ENCODE peak calls at places on chromosome X, in nine cellular contexts. One of them, this sample, is unnamed.

GRCh38 chrX:123745511-123745910 is 12.7 kb upstream of the THOC2 start:
- DNase-seq in choroid plexus epithelial cell: no peak
- DNase-seq in ascending aorta: no peak
- DNase-seq in Peyer's patch: no peak
- DNase-seq in mammary epithelial cell: no peak
- DNase-seq in uterus: no peak
- DNase-seq in IMR-90: no peak
- DNase-seq in omental fat pad: no peak
- DNase-seq in activated B cell treated with CpG ODN at 0.5 μM for 24 hours: no peak
- DNase-seq in this sample: no peak

GRCh38 chrX:13144927-13145659 is 100.7 kb upstream of the FAM9C start:
- DNase-seq in choroid plexus epithelial cell: no peak
- DNase-seq in ascending aorta: no peak
- DNase-seq in Peyer's patch: no peak
- DNase-seq in mammary epithelial cell: no peak
- DNase-seq in uterus: no peak
- DNase-seq in IMR-90: peak; percentile 41
- DNase-seq in omental fat pad: no peak
- DNase-seq in activated B cell treated with CpG ODN at 0.5 μM for 24 hours: no peak
- DNase-seq in this sample: no peak

GRCh38 chrX:21723814-21724213 is 34.1 kb downstream of the SMPX start:
- DNase-seq in choroid plexus epithelial cell: no peak
- DNase-seq in ascending aorta: no peak
- DNase-seq in Peyer's patch: no peak
- DNase-seq in mammary epithelial cell: no peak
- DNase-seq in uterus: no peak
- DNase-seq in IMR-90: no peak
- DNase-seq in omental fat pad: no peak
- DNase-seq in activated B cell treated with CpG ODN at 0.5 μM for 24 hours: no peak
- DNase-seq in this sample: no peak

GRCh38 chrX:13377537-13377936 is 57.7 kb upstream of the ATXN3L start:
- DNase-seq in choroid plexus epithelial cell: peak; percentile 79
- DNase-seq in ascending aorta: no peak
- DNase-seq in Peyer's patch: no peak
- DNase-seq in mammary epithelial cell: peak; percentile 56
- DNase-seq in uterus: peak; percentile 46
- DNase-seq in IMR-90: peak; percentile 95
- DNase-seq in omental fat pad: no peak
- DNase-seq in activated B cell treated with CpG ODN at 0.5 μM for 24 hours: no peak
- DNase-seq in this sample: no peak

GRCh38 chrX:69107231-69107739 is 58.0 kb downstream of the PJA1 start:
- DNase-seq in choroid plexus epithelial cell: peak; percentile 30
- DNase-seq in ascending aorta: no peak
- DNase-seq in Peyer's patch: no peak
- DNase-seq in mammary epithelial cell: no peak
- DNase-seq in uterus: peak; percentile 44
- DNase-seq in IMR-90: no peak
- DNase-seq in omental fat pad: no peak
- DNase-seq in activated B cell treated with CpG ODN at 0.5 μM for 24 hours: no peak
- DNase-seq in this sample: no peak

GRCh38 chrX:82335772-82336171 is 1133.9 kb downstream of the SH3BGRL start:
- DNase-seq in choroid plexus epithelial cell: no peak
- DNase-seq in ascending aorta: no peak
- DNase-seq in Peyer's patch: no peak
- DNase-seq in mammary epithelial cell: no peak
- DNase-seq in uterus: no peak
- DNase-seq in IMR-90: no peak
- DNase-seq in omental fat pad: no peak
- DNase-seq in activated B cell treated with CpG ODN at 0.5 μM for 24 hours: no peak
- DNase-seq in this sample: no peak

GRCh38 chrX:21996872-21997271 is 35.3 kb upstream of the PHEX start:
- DNase-seq in choroid plexus epithelial cell: peak; percentile 79
- DNase-seq in ascending aorta: no peak
- DNase-seq in Peyer's patch: no peak
- DNase-seq in mammary epithelial cell: peak; percentile 29
- DNase-seq in uterus: no peak
- DNase-seq in IMR-90: peak; percentile 84
- DNase-seq in omental fat pad: no peak
- DNase-seq in activated B cell treated with CpG ODN at 0.5 μM for 24 hours: no peak
- DNase-seq in this sample: no peak

GRCh38 chrX:54093159-54093558 is 48.9 kb upstream of the PHF8 start:
- DNase-seq in choroid plexus epithelial cell: peak; percentile 2
- DNase-seq in ascending aorta: no peak
- DNase-seq in Peyer's patch: no peak
- DNase-seq in mammary epithelial cell: no peak
- DNase-seq in uterus: no peak
- DNase-seq in IMR-90: no peak
- DNase-seq in omental fat pad: no peak
- DNase-seq in activated B cell treated with CpG ODN at 0.5 μM for 24 hours: no peak
- DNase-seq in this sample: no peak

GRCh38 chrX:51852096-51852495 is 41.3 kb upstream of the MAGED1 start:
- DNase-seq in choroid plexus epithelial cell: no peak
- DNase-seq in ascending aorta: no peak
- DNase-seq in Peyer's patch: no peak
- DNase-seq in mammary epithelial cell: no peak
- DNase-seq in uterus: no peak
- DNase-seq in IMR-90: no peak
- DNase-seq in omental fat pad: no peak
- DNase-seq in activated B cell treated with CpG ODN at 0.5 μM for 24 hours: no peak
- DNase-seq in this sample: no peak

GRCh38 chrX:45566456-45566855 is 365.8 kb upstream of the DIPK2B start:
- DNase-seq in choroid plexus epithelial cell: no peak
- DNase-seq in ascending aorta: no peak
- DNase-seq in Peyer's patch: no peak
- DNase-seq in mammary epithelial cell: no peak
- DNase-seq in uterus: no peak
- DNase-seq in IMR-90: no peak
- DNase-seq in omental fat pad: no peak
- DNase-seq in activated B cell treated with CpG ODN at 0.5 μM for 24 hours: no peak
- DNase-seq in this sample: no peak

GRCh38 chrX:23668335-23668734 is 1.0 kb downstream of the PRDX4 start:
- DNase-seq in choroid plexus epithelial cell: peak; percentile 4
- DNase-seq in ascending aorta: no peak
- DNase-seq in Peyer's patch: no peak
- DNase-seq in mammary epithelial cell: no peak
- DNase-seq in uterus: no peak
- DNase-seq in IMR-90: no peak
- DNase-seq in omental fat pad: no peak
- DNase-seq in activated B cell treated with CpG ODN at 0.5 μM for 24 hours: no peak
- DNase-seq in this sample: no peak

GRCh38 chrX:101787934-101788333 is 128.3 kb upstream of the ARMCX2 start:
- DNase-seq in choroid plexus epithelial cell: no peak
- DNase-seq in ascending aorta: no peak
- DNase-seq in Peyer's patch: no peak
- DNase-seq in mammary epithelial cell: no peak
- DNase-seq in uterus: no peak
- DNase-seq in IMR-90: no peak
- DNase-seq in omental fat pad: no peak
- DNase-seq in activated B cell treated with CpG ODN at 0.5 μM for 24 hours: no peak
- DNase-seq in this sample: no peak

GRCh38 chrX:129495941-129496340 is 27.3 kb downstream of the SMARCA1 start:
- DNase-seq in choroid plexus epithelial cell: peak; percentile 40
- DNase-seq in ascending aorta: no peak
- DNase-seq in Peyer's patch: no peak
- DNase-seq in mammary epithelial cell: no peak
- DNase-seq in uterus: no peak
- DNase-seq in IMR-90: peak; percentile 48
- DNase-seq in omental fat pad: no peak
- DNase-seq in activated B cell treated with CpG ODN at 0.5 μM for 24 hours: no peak
- DNase-seq in this sample: no peak

GRCh38 chrX:42098897-42099296 is 175.5 kb upstream of the CASK start:
- DNase-seq in choroid plexus epithelial cell: peak; percentile 19
- DNase-seq in ascending aorta: no peak
- DNase-seq in Peyer's patch: no peak
- DNase-seq in mammary epithelial cell: no peak
- DNase-seq in uterus: no peak
- DNase-seq in IMR-90: no peak
- DNase-seq in omental fat pad: no peak
- DNase-seq in activated B cell treated with CpG ODN at 0.5 μM for 24 hours: no peak
- DNase-seq in this sample: no peak

GRCh38 chrX:109312757-109313156 is 169.1 kb downstream of the GUCY2F start:
- DNase-seq in choroid plexus epithelial cell: peak; percentile 9
- DNase-seq in ascending aorta: no peak
- DNase-seq in Peyer's patch: no peak
- DNase-seq in mammary epithelial cell: no peak
- DNase-seq in uterus: no peak
- DNase-seq in IMR-90: no peak
- DNase-seq in omental fat pad: no peak
- DNase-seq in activated B cell treated with CpG ODN at 0.5 μM for 24 hours: no peak
- DNase-seq in this sample: no peak

GRCh38 chrX:1072637-1073377 is 139.6 kb downstream of the CRLF2 start:
- DNase-seq in choroid plexus epithelial cell: no peak
- DNase-seq in ascending aorta: no peak
- DNase-seq in Peyer's patch: no peak
- DNase-seq in mammary epithelial cell: no peak
- DNase-seq in uterus: no peak
- DNase-seq in IMR-90: no peak
- DNase-seq in omental fat pad: no peak
- DNase-seq in activated B cell treated with CpG ODN at 0.5 μM for 24 hours: no peak
- DNase-seq in this sample: no peak

GRCh38 chrX:87337267-87337666 is 180.3 kb upstream of the KLHL4 start:
- DNase-seq in choroid plexus epithelial cell: peak; percentile 15
- DNase-seq in ascending aorta: no peak
- DNase-seq in Peyer's patch: no peak
- DNase-seq in mammary epithelial cell: no peak
- DNase-seq in uterus: no peak
- DNase-seq in IMR-90: no peak
- DNase-seq in omental fat pad: no peak
- DNase-seq in activated B cell treated with CpG ODN at 0.5 μM for 24 hours: no peak
- DNase-seq in this sample: no peak

GRCh38 chrX:87338510-87338909 is 179.1 kb upstream of the KLHL4 start:
- DNase-seq in choroid plexus epithelial cell: peak; percentile 53
- DNase-seq in ascending aorta: no peak
- DNase-seq in Peyer's patch: no peak
- DNase-seq in mammary epithelial cell: peak; percentile 15
- DNase-seq in uterus: no peak
- DNase-seq in IMR-90: peak; percentile 2
- DNase-seq in omental fat pad: no peak
- DNase-seq in activated B cell treated with CpG ODN at 0.5 μM for 24 hours: no peak
- DNase-seq in this sample: no peak
- TF ChIP-seq CTCF in choroid plexus epithelial cell: peak; percentile 39
- TF ChIP-seq CTCF in ascending aorta: no peak
- TF ChIP-seq CTCF in Peyer's patch: no peak
- TF ChIP-seq CTCF in mammary epithelial cell: peak; percentile 20
- TF ChIP-seq CTCF in uterus: peak; percentile 34
- TF ChIP-seq CTCF in IMR-90: peak; percentile 43
- TF ChIP-seq CTCF in omental fat pad: no peak
- TF ChIP-seq CTCF in activated B cell treated with CpG ODN at 0.5 μM for 24 hours: no peak
- TF ChIP-seq CTCF in this sample: no peak

DNA sequence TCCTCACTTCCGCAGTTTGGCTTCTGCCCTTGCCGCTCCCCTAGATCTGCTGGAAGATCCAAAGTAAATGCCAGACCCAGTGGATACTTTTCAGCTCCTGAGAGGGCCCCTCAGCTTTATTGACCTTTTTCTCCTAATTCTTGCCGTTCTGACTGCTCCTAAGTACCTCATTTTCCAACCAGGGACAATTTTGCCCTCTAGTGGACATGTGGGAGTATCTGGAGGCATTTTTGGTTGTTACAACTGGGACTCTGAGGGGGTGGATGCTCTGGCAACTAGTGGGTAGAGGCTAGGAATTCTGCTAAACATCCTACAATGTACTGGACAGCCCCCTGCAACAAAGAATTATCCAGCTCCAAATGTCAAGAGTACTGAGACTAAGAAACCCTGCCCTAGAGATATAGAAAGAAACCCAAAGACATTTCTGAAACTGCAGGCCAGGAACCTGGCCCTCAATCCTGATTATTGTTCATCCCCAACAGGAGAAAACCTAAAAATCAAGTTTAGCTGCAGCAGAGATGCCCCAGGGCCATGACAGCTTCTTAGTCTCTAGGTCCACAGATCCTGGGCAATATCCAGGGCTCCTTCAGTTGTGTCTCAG is 3.4 kb downstream of the TEX13B start:
- DNase-seq in choroid plexus epithelial cell: peak; percentile 61
- DNase-seq in ascending aorta: no peak
- DNase-seq in Peyer's patch: no peak
- DNase-seq in mammary epithelial cell: peak; percentile 12
- DNase-seq in uterus: no peak
- DNase-seq in IMR-90: peak; percentile 19
- DNase-seq in omental fat pad: no peak
- DNase-seq in activated B cell treated with CpG ODN at 0.5 μM for 24 hours: no peak
- DNase-seq in this sample: no peak
- TF ChIP-seq CTCF in choroid plexus epithelial cell: peak; percentile 70
- TF ChIP-seq CTCF in ascending aorta: no peak
- TF ChIP-seq CTCF in Peyer's patch: peak; percentile 17
- TF ChIP-seq CTCF in mammary epithelial cell: peak; percentile 66
- TF ChIP-seq CTCF in uterus: no peak
- TF ChIP-seq CTCF in IMR-90: peak; percentile 41
- TF ChIP-seq CTCF in omental fat pad: no peak
- TF ChIP-seq CTCF in activated B cell treated with CpG ODN at 0.5 μM for 24 hours: no peak
- TF ChIP-seq CTCF in this sample: no peak

GRCh38 chrX:33045882-33046281 is 165.5 kb downstream of the DMD start:
- DNase-seq in choroid plexus epithelial cell: no peak
- DNase-seq in ascending aorta: no peak
- DNase-seq in Peyer's patch: no peak
- DNase-seq in mammary epithelial cell: no peak
- DNase-seq in uterus: no peak
- DNase-seq in IMR-90: no peak
- DNase-seq in omental fat pad: no peak
- DNase-seq in activated B cell treated with CpG ODN at 0.5 μM for 24 hours: no peak
- DNase-seq in this sample: no peak
- TF ChIP-seq CTCF in choroid plexus epithelial cell: no peak
- TF ChIP-seq CTCF in ascending aorta: no peak
- TF ChIP-seq CTCF in Peyer's patch: no peak
- TF ChIP-seq CTCF in mammary epithelial cell: no peak
- TF ChIP-seq CTCF in uterus: no peak
- TF ChIP-seq CTCF in IMR-90: no peak
- TF ChIP-seq CTCF in omental fat pad: no peak
- TF ChIP-seq CTCF in activated B cell treated with CpG ODN at 0.5 μM for 24 hours: no peak
- TF ChIP-seq CTCF in this sample: no peak

DNA sequence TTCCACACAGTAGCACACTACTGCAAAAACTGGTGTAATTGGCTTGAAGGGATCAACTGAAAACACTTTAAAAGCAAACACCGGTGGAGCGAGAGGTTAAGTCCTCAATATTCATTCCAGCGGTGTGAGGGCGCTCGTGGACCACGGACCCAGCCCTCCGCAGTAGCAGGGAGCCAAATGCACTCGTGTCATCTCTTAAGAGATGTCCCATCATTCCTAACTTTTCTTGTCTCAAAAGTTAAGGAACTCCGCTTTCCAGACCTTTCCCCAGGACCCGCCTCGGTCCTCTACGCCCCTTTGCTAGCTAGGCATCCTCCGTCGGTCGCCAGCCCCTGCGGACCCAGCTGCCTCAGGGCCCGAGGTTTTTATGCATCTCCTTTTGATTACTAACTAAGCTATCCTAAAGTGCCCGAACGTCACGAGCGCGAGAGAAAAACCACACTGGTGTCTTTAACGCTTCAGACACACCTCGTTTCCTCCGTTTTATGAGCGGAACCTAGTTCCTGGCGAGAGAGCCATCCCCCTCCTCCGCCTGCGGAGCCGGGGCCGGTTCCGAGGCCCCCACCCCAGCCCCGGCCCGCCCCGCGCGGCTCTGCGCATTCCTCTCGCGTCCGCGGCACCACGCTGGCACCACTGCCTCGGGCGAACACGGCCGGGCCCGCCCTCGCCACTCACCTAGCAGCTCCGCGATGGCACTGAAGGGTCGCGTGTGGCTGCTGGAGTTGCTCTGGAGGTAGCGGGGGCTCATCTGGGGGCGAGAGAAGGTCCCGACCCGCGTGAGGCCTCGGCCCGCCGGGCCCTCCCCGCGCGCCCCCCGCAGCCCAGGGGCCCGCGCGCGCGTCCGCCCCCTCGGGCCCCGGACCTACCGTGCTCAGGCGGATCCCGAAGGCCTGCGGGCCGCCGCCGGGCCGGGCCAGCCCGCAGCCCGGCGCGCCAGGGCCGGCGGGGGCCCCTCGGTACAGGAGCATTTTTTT is 723 bp downstream of the MORC4 start:
- DNase-seq in choroid plexus epithelial cell: peak; percentile 63
- DNase-seq in ascending aorta: peak; percentile 67
- DNase-seq in Peyer's patch: peak; percentile 77
- DNase-seq in mammary epithelial cell: peak; percentile 47
- DNase-seq in uterus: peak; percentile 54
- DNase-seq in IMR-90: peak; percentile 49
- DNase-seq in omental fat pad: peak; percentile 27
- DNase-seq in activated B cell treated with CpG ODN at 0.5 μM for 24 hours: peak; percentile 24
- DNase-seq in this sample: peak; percentile 76
- TF ChIP-seq CTCF in choroid plexus epithelial cell: peak; percentile 64
- TF ChIP-seq CTCF in ascending aorta: no peak
- TF ChIP-seq CTCF in Peyer's patch: peak; percentile 28
- TF ChIP-seq CTCF in mammary epithelial cell: peak; percentile 17
- TF ChIP-seq CTCF in uterus: peak; percentile 38
- TF ChIP-seq CTCF in IMR-90: peak; percentile 53
- TF ChIP-seq CTCF in omental fat pad: no peak
- TF ChIP-seq CTCF in activated B cell treated with CpG ODN at 0.5 μM for 24 hours: no peak
- TF ChIP-seq CTCF in this sample: peak; percentile 9